ENCODE peak calls at places on chromosomes 13 and 19, in eight cellular contexts. One of them, this sample, is unnamed.

GRCh38 chr13:26628706-26629105 is 71.2 kb downstream of the WASF3 start:
- DNase-seq in Peyer's patch: no peak
- DNase-seq in lower leg skin: no peak
- DNase-seq in A549: no peak
- DNase-seq in brain microvascular endothelial cell: peak
- DNase-seq in astrocyte: peak
- DNase-seq in progenitor cell of endocrine pancreas: no peak
- DNase-seq in MCF 10A: peak
- DNase-seq in this sample: no peak

GRCh38 chr19:41373993-41374392 is 2.3 kb upstream of the TMEM91 start:
- DNase-seq in Peyer's patch: no peak
- DNase-seq in lower leg skin: peak
- DNase-seq in A549: no peak
- DNase-seq in brain microvascular endothelial cell: peak
- DNase-seq in astrocyte: peak
- DNase-seq in progenitor cell of endocrine pancreas: no peak
- DNase-seq in MCF 10A: peak
- DNase-seq in this sample: no peak

GRCh38 chr19:39848392-39848791 is 2.2 kb upstream of the FBL start:
- DNase-seq in Peyer's patch: no peak
- DNase-seq in lower leg skin: no peak
- DNase-seq in A549: no peak
- DNase-seq in brain microvascular endothelial cell: no peak
- DNase-seq in astrocyte: no peak
- DNase-seq in progenitor cell of endocrine pancreas: no peak
- DNase-seq in MCF 10A: no peak
- DNase-seq in this sample: no peak

GRCh38 chr19:5718579-5719273 is 1.2 kb downstream of the LONP1 start:
- DNase-seq in Peyer's patch: no peak
- DNase-seq in lower leg skin: no peak
- DNase-seq in A549: no peak
- DNase-seq in brain microvascular endothelial cell: peak
- DNase-seq in astrocyte: peak
- DNase-seq in progenitor cell of endocrine pancreas: no peak
- DNase-seq in MCF 10A: peak
- DNase-seq in this sample: no peak

GRCh38 chr19:5128251-5128931 is 159.5 kb downstream of the KDM4B start:
- DNase-seq in Peyer's patch: no peak
- DNase-seq in lower leg skin: no peak
- DNase-seq in A549: no peak
- DNase-seq in brain microvascular endothelial cell: peak
- DNase-seq in astrocyte: peak
- DNase-seq in progenitor cell of endocrine pancreas: peak
- DNase-seq in MCF 10A: no peak
- DNase-seq in this sample: no peak

GRCh38 chr19:15315101-15315500 is 17.2 kb downstream of the BRD4 start:
- DNase-seq in Peyer's patch: no peak
- DNase-seq in lower leg skin: no peak
- DNase-seq in A549: no peak
- DNase-seq in brain microvascular endothelial cell: no peak
- DNase-seq in astrocyte: no peak
- DNase-seq in progenitor cell of endocrine pancreas: no peak
- DNase-seq in MCF 10A: peak
- DNase-seq in this sample: no peak

GRCh38 chr19:17881701-17882100 is 10.0 kb downstream of the SLC5A5 start:
- DNase-seq in Peyer's patch: no peak
- DNase-seq in lower leg skin: no peak
- DNase-seq in A549: no peak
- DNase-seq in brain microvascular endothelial cell: no peak
- DNase-seq in astrocyte: no peak
- DNase-seq in progenitor cell of endocrine pancreas: no peak
- DNase-seq in MCF 10A: no peak
- DNase-seq in this sample: no peak

GRCh38 chr19:13937479-13938360 is 497 bp downstream of the PODNL1 start:
- DNase-seq in Peyer's patch: no peak
- DNase-seq in lower leg skin: no peak
- DNase-seq in A549: no peak
- DNase-seq in brain microvascular endothelial cell: no peak
- DNase-seq in astrocyte: peak
- DNase-seq in progenitor cell of endocrine pancreas: no peak
- DNase-seq in MCF 10A: no peak
- DNase-seq in this sample: no peak

GRCh38 chr13:95530178-95530577 is 22.3 kb upstream of the CLDN10 start:
- DNase-seq in Peyer's patch: no peak
- DNase-seq in lower leg skin: no peak
- DNase-seq in A549: no peak
- DNase-seq in brain microvascular endothelial cell: peak
- DNase-seq in astrocyte: peak
- DNase-seq in progenitor cell of endocrine pancreas: no peak
- DNase-seq in MCF 10A: peak
- DNase-seq in this sample: no peak

GRCh38 chr19:7868671-7869452 is 5.3 kb downstream of the PRR36 start:
- DNase-seq in Peyer's patch: peak
- DNase-seq in lower leg skin: peak
- DNase-seq in A549: peak
- DNase-seq in brain microvascular endothelial cell: no peak
- DNase-seq in astrocyte: no peak
- DNase-seq in progenitor cell of endocrine pancreas: peak
- DNase-seq in MCF 10A: peak
- DNase-seq in this sample: no peak

GRCh38 chr19:51001495-51001894 is at the start of gene KLK8:
- DNase-seq in Peyer's patch: no peak
- DNase-seq in lower leg skin: no peak
- DNase-seq in A549: no peak
- DNase-seq in brain microvascular endothelial cell: no peak
- DNase-seq in astrocyte: no peak
- DNase-seq in progenitor cell of endocrine pancreas: no peak
- DNase-seq in MCF 10A: no peak
- DNase-seq in this sample: no peak

GRCh38 chr13:94598281-94598680 is 2.3 kb upstream of the TGDS start:
- DNase-seq in Peyer's patch: no peak
- DNase-seq in lower leg skin: no peak
- DNase-seq in A549: no peak
- DNase-seq in brain microvascular endothelial cell: no peak
- DNase-seq in astrocyte: peak
- DNase-seq in progenitor cell of endocrine pancreas: no peak
- DNase-seq in MCF 10A: no peak
- DNase-seq in this sample: no peak

GRCh38 chr19:6078068-6078467 is 32.2 kb downstream of the RFX2 start:
- DNase-seq in Peyer's patch: no peak
- DNase-seq in lower leg skin: no peak
- DNase-seq in A549: no peak
- DNase-seq in brain microvascular endothelial cell: no peak
- DNase-seq in astrocyte: no peak
- DNase-seq in progenitor cell of endocrine pancreas: no peak
- DNase-seq in MCF 10A: no peak
- DNase-seq in this sample: no peak

GRCh38 chr13:19153782-19154450 is 27.7 kb downstream of the TUBA3C start:
- DNase-seq in Peyer's patch: no peak
- DNase-seq in lower leg skin: no peak
- DNase-seq in A549: no peak
- DNase-seq in brain microvascular endothelial cell: no peak
- DNase-seq in astrocyte: no peak
- DNase-seq in progenitor cell of endocrine pancreas: no peak
- DNase-seq in MCF 10A: no peak
- DNase-seq in this sample: no peak

GRCh38 chr13:20230913-20231838 is 943 bp downstream of the GJB6 start:
- DNase-seq in Peyer's patch: no peak
- DNase-seq in lower leg skin: no peak
- DNase-seq in A549: no peak
- DNase-seq in brain microvascular endothelial cell: no peak
- DNase-seq in astrocyte: no peak
- DNase-seq in progenitor cell of endocrine pancreas: no peak
- DNase-seq in MCF 10A: no peak
- DNase-seq in this sample: no peak

GRCh38 chr19:55535173-55535572 is 1.8 kb downstream of the SBK2 start:
- DNase-seq in Peyer's patch: no peak
- DNase-seq in lower leg skin: no peak
- DNase-seq in A549: no peak
- DNase-seq in brain microvascular endothelial cell: no peak
- DNase-seq in astrocyte: no peak
- DNase-seq in progenitor cell of endocrine pancreas: no peak
- DNase-seq in MCF 10A: no peak
- DNase-seq in this sample: no peak

GRCh38 chr13:27375686-27376326 is 48.6 kb upstream of the GTF3A start:
- DNase-seq in Peyer's patch: peak
- DNase-seq in lower leg skin: peak
- DNase-seq in A549: peak
- DNase-seq in brain microvascular endothelial cell: peak
- DNase-seq in astrocyte: peak
- DNase-seq in progenitor cell of endocrine pancreas: peak
- DNase-seq in MCF 10A: peak
- DNase-seq in this sample: no peak

GRCh38 chr13:44422755-44423643 is 49.4 kb downstream of the SERP2 start:
- DNase-seq in Peyer's patch: no peak
- DNase-seq in lower leg skin: peak
- DNase-seq in A549: no peak
- DNase-seq in brain microvascular endothelial cell: no peak
- DNase-seq in astrocyte: no peak
- DNase-seq in progenitor cell of endocrine pancreas: no peak
- DNase-seq in MCF 10A: no peak
- DNase-seq in this sample: no peak

GRCh38 chr19:31349160-31349881 is at the start of gene TSHZ3:
- DNase-seq in Peyer's patch: no peak
- DNase-seq in lower leg skin: peak
- DNase-seq in A549: peak
- DNase-seq in brain microvascular endothelial cell: peak
- DNase-seq in astrocyte: peak
- DNase-seq in progenitor cell of endocrine pancreas: peak
- DNase-seq in MCF 10A: no peak
- DNase-seq in this sample: peak

DNA sequence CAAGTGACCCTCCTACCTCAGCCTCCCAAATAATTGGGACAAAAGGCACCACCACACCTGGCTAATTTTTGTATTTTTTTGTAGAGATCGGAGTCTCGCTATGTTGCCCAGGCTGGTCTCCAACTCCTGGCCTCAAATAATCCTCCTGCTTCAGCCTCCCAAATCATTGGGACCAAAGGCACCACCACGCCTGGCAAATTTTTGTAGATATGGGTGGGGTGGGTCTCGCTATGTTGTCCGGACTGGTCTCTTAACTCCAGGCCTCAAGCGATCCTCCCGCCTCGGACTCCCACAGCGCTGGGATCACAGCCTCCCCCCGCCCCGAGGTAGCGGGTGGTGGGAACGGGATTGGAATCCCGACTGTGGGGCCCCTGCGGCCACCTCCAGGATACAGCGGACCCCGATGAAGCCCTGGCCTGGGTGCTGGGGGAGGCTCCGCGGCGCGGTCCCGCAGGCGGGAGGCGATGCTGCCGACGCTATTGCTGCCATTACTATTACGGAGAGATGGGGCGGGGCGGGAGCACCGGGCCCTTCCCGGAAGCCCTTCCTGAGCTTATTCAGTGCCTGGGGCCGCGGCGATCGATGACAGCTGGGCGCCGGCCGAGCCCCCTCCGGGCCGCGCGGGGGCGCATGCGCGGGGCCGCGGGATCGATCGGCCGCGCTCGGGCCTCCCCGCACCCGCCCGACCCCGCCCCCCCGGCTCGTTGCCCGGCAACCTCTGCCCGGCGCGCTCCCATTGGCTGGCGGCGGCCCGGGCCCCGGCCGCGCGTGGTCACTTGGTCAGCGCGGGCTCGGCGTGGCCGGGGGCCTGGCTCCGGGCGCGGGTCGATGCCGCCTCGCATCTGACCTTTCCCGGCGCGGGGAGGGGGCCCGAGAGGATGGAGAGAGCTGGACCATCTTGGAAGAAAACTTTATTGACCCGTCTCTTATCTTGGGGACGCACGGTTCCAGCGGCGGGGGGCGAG is 27.9 kb upstream of the ONECUT3 start:
- DNase-seq in Peyer's patch: no peak
- DNase-seq in lower leg skin: no peak
- DNase-seq in A549: peak
- DNase-seq in brain microvascular endothelial cell: no peak
- DNase-seq in astrocyte: no peak
- DNase-seq in progenitor cell of endocrine pancreas: peak
- DNase-seq in MCF 10A: peak
- DNase-seq in this sample: peak
- TF ChIP-seq CTCF in Peyer's patch: no peak
- TF ChIP-seq CTCF in lower leg skin: no peak
- TF ChIP-seq CTCF in A549: peak
- TF ChIP-seq CTCF in brain microvascular endothelial cell: no peak
- TF ChIP-seq CTCF in astrocyte: no peak
- TF ChIP-seq CTCF in progenitor cell of endocrine pancreas: no peak
- TF ChIP-seq CTCF in MCF 10A: no peak
- TF ChIP-seq CTCF in this sample: no peak

DNA sequence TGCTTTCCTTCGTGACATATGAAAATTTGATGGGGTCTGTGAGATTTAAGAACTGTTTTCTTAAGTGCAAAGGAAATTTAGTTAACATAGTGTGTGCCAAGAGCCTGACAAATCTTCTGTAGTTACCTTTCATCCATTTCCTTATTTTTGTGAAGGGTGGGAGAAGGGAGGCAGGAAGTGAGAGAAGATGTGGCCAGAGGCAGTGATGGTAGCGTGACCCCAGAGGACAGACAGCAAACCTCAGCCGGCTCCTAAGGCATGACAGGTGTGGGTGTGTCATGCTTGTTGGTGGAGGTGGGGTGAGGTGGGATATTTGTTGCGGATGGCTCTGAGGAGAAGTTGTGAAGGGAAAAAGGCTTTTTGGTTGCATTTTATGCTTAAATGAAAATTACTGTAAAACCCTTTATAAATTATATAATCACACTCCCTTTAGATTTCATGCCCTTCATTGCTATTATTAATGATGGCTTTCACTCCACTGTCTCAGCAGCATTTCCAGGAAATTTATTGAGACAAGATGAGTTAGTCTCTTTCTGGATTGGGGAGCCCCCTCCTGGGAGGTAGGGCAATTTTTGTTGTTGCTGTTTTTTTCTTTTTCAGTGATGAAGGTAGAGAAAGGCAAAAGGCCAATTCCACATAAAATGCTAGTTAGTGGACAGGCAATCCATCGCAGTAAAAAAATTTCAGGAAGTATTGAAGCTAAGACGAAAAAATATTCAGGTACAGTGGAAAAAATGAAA is 80.0 kb downstream of the TEX26 start:
- DNase-seq in Peyer's patch: no peak
- DNase-seq in lower leg skin: peak
- DNase-seq in A549: peak
- DNase-seq in brain microvascular endothelial cell: peak
- DNase-seq in astrocyte: no peak
- DNase-seq in progenitor cell of endocrine pancreas: no peak
- DNase-seq in MCF 10A: peak
- DNase-seq in this sample: no peak
- TF ChIP-seq CTCF in Peyer's patch: no peak
- TF ChIP-seq CTCF in lower leg skin: no peak
- TF ChIP-seq CTCF in A549: peak
- TF ChIP-seq CTCF in brain microvascular endothelial cell: peak
- TF ChIP-seq CTCF in astrocyte: peak
- TF ChIP-seq CTCF in progenitor cell of endocrine pancreas: peak
- TF ChIP-seq CTCF in MCF 10A: peak
- TF ChIP-seq CTCF in this sample: peak

GRCh38 chr13:25267715-25268114 is 19.6 kb downstream of the MTMR6 start:
- DNase-seq in Peyer's patch: no peak
- DNase-seq in lower leg skin: no peak
- DNase-seq in A549: no peak
- DNase-seq in brain microvascular endothelial cell: no peak
- DNase-seq in astrocyte: no peak
- DNase-seq in progenitor cell of endocrine pancreas: no peak
- DNase-seq in MCF 10A: peak
- DNase-seq in this sample: no peak
- TF ChIP-seq CTCF in Peyer's patch: no peak
- TF ChIP-seq CTCF in lower leg skin: no peak
- TF ChIP-seq CTCF in A549: no peak
- TF ChIP-seq CTCF in brain microvascular endothelial cell: peak
- TF ChIP-seq CTCF in astrocyte: no peak
- TF ChIP-seq CTCF in progenitor cell of endocrine pancreas: peak
- TF ChIP-seq CTCF in MCF 10A: peak
- TF ChIP-seq CTCF in this sample: peak

GRCh38 chr13:110363009-110363408 is 55.9 kb downstream of the COL4A2 start:
- DNase-seq in Peyer's patch: no peak
- DNase-seq in lower leg skin: no peak
- DNase-seq in A549: no peak
- DNase-seq in brain microvascular endothelial cell: peak
- DNase-seq in astrocyte: no peak
- DNase-seq in progenitor cell of endocrine pancreas: no peak
- DNase-seq in MCF 10A: no peak
- DNase-seq in this sample: no peak
- TF ChIP-seq CTCF in Peyer's patch: no peak
- TF ChIP-seq CTCF in lower leg skin: no peak
- TF ChIP-seq CTCF in A549: no peak
- TF ChIP-seq CTCF in brain microvascular endothelial cell: peak
- TF ChIP-seq CTCF in astrocyte: no peak
- TF ChIP-seq CTCF in progenitor cell of endocrine pancreas: peak
- TF ChIP-seq CTCF in MCF 10A: peak
- TF ChIP-seq CTCF in this sample: no peak